ENCODE peak calls at places on chromosomes 6 and 20, in four cellular contexts. One of them, this sample, is unnamed.

GRCh38 chr20:49691818-49692568 is 21.7 kb downstream of the B4GALT5 start:
- DNase-seq in IMR-90: no peak
- DNase-seq in mesendoderm: no peak
- DNase-seq in H1: no peak
- DNase-seq in this sample: no peak

GRCh38 chr6:37429352-37429750 is 3.7 kb upstream of the CMTR1 start:
- DNase-seq in IMR-90: no peak
- DNase-seq in mesendoderm: no peak
- DNase-seq in H1: no peak
- DNase-seq in this sample: no peak

GRCh38 chr6:166766769-166767168 is 139.7 kb upstream of the RPS6KA2 start:
- DNase-seq in IMR-90: no peak
- DNase-seq in mesendoderm: no peak
- DNase-seq in H1: peak
- DNase-seq in this sample: peak

GRCh38 chr6:12490904-12491571 is 200.9 kb downstream of the EDN1 start:
- DNase-seq in IMR-90: peak
- DNase-seq in mesendoderm: no peak
- DNase-seq in H1: no peak
- DNase-seq in this sample: no peak

GRCh38 chr20:46030290-46031013 is 1.4 kb downstream of the SLC12A5 start:
- DNase-seq in IMR-90: no peak
- DNase-seq in mesendoderm: no peak
- DNase-seq in H1: no peak
- DNase-seq in this sample: no peak

GRCh38 chr6:135129139-135129867 is 51.8 kb upstream of the MYB start:
- DNase-seq in IMR-90: no peak
- DNase-seq in mesendoderm: no peak
- DNase-seq in H1: no peak
- DNase-seq in this sample: no peak

GRCh38 chr6:131124341-131125071 is 10.8 kb upstream of the AKAP7 start:
- DNase-seq in IMR-90: no peak
- DNase-seq in mesendoderm: no peak
- DNase-seq in H1: no peak
- DNase-seq in this sample: no peak

GRCh38 chr20:45100563-45101245 is at the start of gene KCNS1:
- DNase-seq in IMR-90: no peak
- DNase-seq in mesendoderm: peak
- DNase-seq in H1: peak
- DNase-seq in this sample: peak

GRCh38 chr20:9119776-9120175 is 50.9 kb downstream of the PLCB4 start:
- DNase-seq in IMR-90: no peak
- DNase-seq in mesendoderm: no peak
- DNase-seq in H1: no peak
- DNase-seq in this sample: no peak

GRCh38 chr20:48823476-48823875 is 4.3 kb downstream of the PREX1 start:
- DNase-seq in IMR-90: no peak
- DNase-seq in mesendoderm: no peak
- DNase-seq in H1: no peak
- DNase-seq in this sample: no peak

GRCh38 chr6:17389274-17389847 is 4.0 kb upstream of the CAP2 start:
- DNase-seq in IMR-90: peak
- DNase-seq in mesendoderm: no peak
- DNase-seq in H1: no peak
- DNase-seq in this sample: no peak

GRCh38 chr6:160391419-160392116 is 43.4 kb downstream of the SLC22A3 start:
- DNase-seq in IMR-90: no peak
- DNase-seq in mesendoderm: no peak
- DNase-seq in H1: no peak
- DNase-seq in this sample: no peak

GRCh38 chr6:49339096-49339495 is 124.0 kb downstream of the MMUT start:
- DNase-seq in IMR-90: no peak
- DNase-seq in mesendoderm: no peak
- DNase-seq in H1: no peak
- DNase-seq in this sample: peak

GRCh38 chr6:35449287-35449881 is 2.8 kb upstream of the FANCE start:
- DNase-seq in IMR-90: peak
- DNase-seq in mesendoderm: peak
- DNase-seq in H1: peak
- DNase-seq in this sample: no peak

GRCh38 chr6:106194949-106195919 is 109.1 kb downstream of the PRDM1 start:
- DNase-seq in IMR-90: peak
- DNase-seq in mesendoderm: peak
- DNase-seq in H1: no peak
- DNase-seq in this sample: no peak

GRCh38 chr20:38674178-38675133 is 49.8 kb upstream of the SLC32A1 start:
- DNase-seq in IMR-90: peak
- DNase-seq in mesendoderm: peak
- DNase-seq in H1: peak
- DNase-seq in this sample: peak

GRCh38 chr6:142631517-142632385 is 313.2 kb downstream of the HIVEP2 start:
- DNase-seq in IMR-90: no peak
- DNase-seq in mesendoderm: no peak
- DNase-seq in H1: no peak
- DNase-seq in this sample: no peak

GRCh38 chr20:38855356-38855755 is 49.9 kb downstream of the PPP1R16B start:
- DNase-seq in IMR-90: peak
- DNase-seq in mesendoderm: no peak
- DNase-seq in H1: no peak
- DNase-seq in this sample: no peak

GRCh38 chr6:82080767-82081166 is 166.8 kb downstream of the IBTK start:
- DNase-seq in IMR-90: no peak
- DNase-seq in mesendoderm: no peak
- DNase-seq in H1: no peak
- DNase-seq in this sample: no peak

GRCh38 chr6:82072771-82073170 is 174.8 kb downstream of the IBTK start:
- DNase-seq in IMR-90: peak
- DNase-seq in mesendoderm: no peak
- DNase-seq in H1: no peak
- DNase-seq in this sample: no peak

GRCh38 chr6:82073484-82073883 is 174.1 kb downstream of the IBTK start:
- DNase-seq in IMR-90: no peak
- DNase-seq in mesendoderm: peak
- DNase-seq in H1: no peak
- DNase-seq in this sample: no peak

GRCh38 chr6:82078286-82078908 is 169.1 kb downstream of the IBTK start:
- DNase-seq in IMR-90: no peak
- DNase-seq in mesendoderm: no peak
- DNase-seq in H1: no peak
- DNase-seq in this sample: no peak

DNA sequence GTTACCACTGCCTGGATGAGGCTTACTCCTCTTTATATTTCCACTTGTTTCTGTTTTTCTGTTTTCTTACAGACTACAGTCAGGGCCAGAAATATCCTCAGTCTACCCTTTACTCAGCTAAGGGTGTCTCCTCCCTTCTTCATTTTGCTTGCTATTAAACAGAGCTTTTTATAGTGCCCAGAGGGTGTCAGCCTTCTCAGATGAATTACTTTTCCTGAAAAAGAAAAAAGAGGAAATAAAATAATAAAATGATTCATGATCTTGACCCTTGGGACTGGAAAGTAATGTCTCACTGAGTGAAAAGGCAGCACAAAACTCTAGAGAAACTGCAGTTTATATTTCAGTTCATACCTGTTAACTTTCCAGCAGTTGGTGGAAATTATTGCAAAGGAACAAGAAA is 170.7 kb downstream of the IBTK start:
- DNase-seq in IMR-90: no peak
- DNase-seq in mesendoderm: no peak
- DNase-seq in H1: no peak
- DNase-seq in this sample: no peak
- H4K5ac ChIP-seq in IMR-90: no peak
- H4K5ac ChIP-seq in mesendoderm: no peak
- H4K5ac ChIP-seq in H1: no peak
- H4K5ac ChIP-seq in this sample: no peak

DNA sequence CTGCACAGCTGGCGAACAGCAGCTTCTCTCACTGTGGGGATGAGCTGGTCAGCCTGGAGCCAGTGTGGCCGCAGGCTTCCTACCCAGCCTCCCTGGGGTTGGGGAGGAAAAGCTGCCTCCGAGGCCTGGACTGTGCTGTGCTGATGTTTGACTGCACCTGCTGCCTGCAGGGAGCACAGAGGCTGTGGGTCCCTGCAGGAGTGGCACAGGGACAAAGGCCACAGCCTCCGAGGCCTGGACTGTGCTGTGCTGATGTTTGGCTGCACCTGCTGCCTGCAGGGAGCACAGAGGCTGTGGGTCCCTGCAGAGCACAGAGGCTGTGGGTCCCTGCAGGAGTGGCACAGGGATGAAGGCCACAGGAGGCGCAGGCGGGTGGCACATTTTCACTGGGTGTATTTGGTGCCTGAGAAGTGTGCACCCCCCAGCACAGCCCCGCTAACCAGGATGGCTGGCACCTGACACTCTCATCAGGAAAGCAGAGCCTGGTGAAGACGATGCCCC is 83.9 kb downstream of the DLL1 start:
- DNase-seq in IMR-90: no peak
- DNase-seq in mesendoderm: no peak
- DNase-seq in H1: peak
- DNase-seq in this sample: no peak
- H2BK15ac ChIP-seq in IMR-90: no peak
- H2BK15ac ChIP-seq in mesendoderm: no peak
- H2BK15ac ChIP-seq in H1: no peak
- H2BK15ac ChIP-seq in this sample: no peak

GRCh38 chr20:63958964-63959698 is 2.9 kb upstream of the UCKL1 start:
- DNase-seq in IMR-90: no peak
- DNase-seq in mesendoderm: no peak
- DNase-seq in H1: no peak
- DNase-seq in this sample: no peak

GRCh38 chr20:63957690-63958441 is 1.6 kb upstream of the UCKL1 start:
- DNase-seq in IMR-90: peak
- DNase-seq in mesendoderm: peak
- DNase-seq in H1: no peak
- DNase-seq in this sample: peak

GRCh38 chr20:63959699-63960075 is 3.5 kb upstream of the UCKL1 start:
- DNase-seq in IMR-90: no peak
- DNase-seq in mesendoderm: no peak
- DNase-seq in H1: no peak
- DNase-seq in this sample: no peak

GRCh38 chr20:63957004-63957689 is 931 bp upstream of the UCKL1 start:
- DNase-seq in IMR-90: peak
- DNase-seq in mesendoderm: peak
- DNase-seq in H1: peak
- DNase-seq in this sample: peak

GRCh38 chr20:63958471-63958870 is 2.3 kb upstream of the UCKL1 start:
- DNase-seq in IMR-90: no peak
- DNase-seq in mesendoderm: no peak
- DNase-seq in H1: no peak
- DNase-seq in this sample: no peak
- H3K56ac ChIP-seq in IMR-90: no peak
- H3K56ac ChIP-seq in mesendoderm: no peak
- H3K56ac ChIP-seq in H1: no peak
- H3K56ac ChIP-seq in this sample: no peak

DNA sequence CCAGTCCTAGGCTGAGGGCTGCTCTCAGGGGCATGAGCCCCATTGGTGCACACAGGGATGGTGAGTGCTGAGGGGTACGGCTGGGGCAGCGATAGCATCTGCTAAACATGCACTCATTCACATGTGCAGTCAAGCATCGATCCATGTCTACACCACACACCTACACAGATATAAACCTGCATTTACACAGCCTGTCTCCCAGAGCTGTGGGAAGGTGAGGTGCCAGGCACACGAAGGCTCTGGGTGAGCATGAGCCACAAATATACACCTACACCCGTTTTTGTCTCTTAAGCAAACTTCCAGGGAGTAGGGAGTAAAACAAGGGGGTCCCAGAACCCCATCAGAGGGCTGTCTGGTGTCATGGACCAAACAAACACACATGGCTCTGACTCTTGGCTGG is 99.3 kb downstream of the GRM4 start:
- DNase-seq in IMR-90: no peak
- DNase-seq in mesendoderm: no peak
- DNase-seq in H1: no peak
- DNase-seq in this sample: no peak
- H4K5ac ChIP-seq in IMR-90: no peak
- H4K5ac ChIP-seq in mesendoderm: no peak
- H4K5ac ChIP-seq in H1: no peak
- H4K5ac ChIP-seq in this sample: no peak

GRCh38 chr20:64033981-64034493 is 1.9 kb upstream of the C20orf204 start:
- DNase-seq in IMR-90: no peak
- DNase-seq in mesendoderm: no peak
- DNase-seq in H1: no peak
- DNase-seq in this sample: no peak
- H2BK15ac ChIP-seq in IMR-90: no peak
- H2BK15ac ChIP-seq in mesendoderm: no peak
- H2BK15ac ChIP-seq in H1: no peak
- H2BK15ac ChIP-seq in this sample: no peak

DNA sequence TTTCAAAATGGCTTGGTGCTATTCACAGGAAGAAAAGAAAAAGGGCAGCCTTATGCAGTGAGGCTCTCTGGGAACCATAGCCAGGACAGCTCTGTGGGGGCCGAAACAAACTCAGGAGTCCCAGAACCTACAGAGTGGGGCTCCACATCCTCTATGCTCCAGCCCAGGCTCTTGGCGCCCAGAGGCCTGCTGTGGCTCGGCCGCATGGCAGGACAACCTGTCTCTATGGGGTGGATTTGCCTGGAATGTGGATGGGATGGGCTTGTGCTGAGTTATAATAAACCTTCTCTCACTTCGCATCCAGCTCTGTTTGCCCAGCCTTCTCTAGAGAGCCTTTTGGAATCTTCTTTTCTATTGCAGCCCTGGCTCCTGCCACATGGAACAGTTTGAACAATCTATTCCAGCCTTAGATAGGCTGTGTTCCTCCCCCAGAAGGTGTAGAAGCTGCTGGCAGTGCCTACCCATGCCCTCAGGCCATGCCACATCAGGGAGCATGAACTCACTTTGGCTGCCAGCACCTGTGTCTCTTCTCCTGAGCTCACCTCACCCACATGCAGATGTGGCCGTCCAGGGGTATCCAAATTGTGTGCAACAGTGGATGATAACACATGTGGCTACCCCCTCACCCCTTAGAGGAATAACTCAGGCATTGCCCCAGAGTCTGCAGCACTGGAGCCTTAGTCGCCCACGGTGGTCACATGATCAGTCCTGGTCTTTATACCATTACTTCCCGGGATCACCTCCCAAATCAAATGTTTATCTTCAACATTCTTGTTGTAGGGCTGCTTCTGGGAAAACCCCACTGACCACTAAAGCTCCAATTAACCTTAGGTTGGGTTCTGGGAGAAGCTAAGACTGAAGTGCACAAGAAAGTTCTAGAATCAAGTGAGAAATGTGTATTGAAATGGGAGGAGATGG is 110.2 kb downstream of the BANF2 start:
- DNase-seq in IMR-90: peak
- DNase-seq in mesendoderm: peak
- DNase-seq in H1: no peak
- DNase-seq in this sample: no peak
- H3K56ac ChIP-seq in IMR-90: peak
- H3K56ac ChIP-seq in mesendoderm: no peak
- H3K56ac ChIP-seq in H1: no peak
- H3K56ac ChIP-seq in this sample: no peak

GRCh38 chr20:34859367-34859766 is 13.3 kb downstream of the GGT7 start:
- DNase-seq in IMR-90: no peak
- DNase-seq in mesendoderm: no peak
- DNase-seq in H1: no peak
- DNase-seq in this sample: no peak
- H4K5ac ChIP-seq in IMR-90: no peak
- H4K5ac ChIP-seq in mesendoderm: no peak
- H4K5ac ChIP-seq in H1: no peak
- H4K5ac ChIP-seq in this sample: no peak